ENCODE peak calls at places on chromosomes 3 and 15, in ten cellular contexts. V, J, X, A, K, H, I, R, Q and M are unnamed samples. For H3K9me3, the result is how much of the 10 kb centered on the place peaks cover.

GRCh38 chr3:127929818-127930217 is 14.8 kb downstream of the KBTBD12 start:
- DNase-seq in V (no peak), J (no peak), X (no peak), A (no peak), K (no peak), H (no peak), I (no peak), R (no peak), Q (no peak), M (no peak)

GRCh38 chr3:23633261-23633960 is 172.3 kb upstream of the UBE2E1 start:
- DNase-seq in V (no peak), J (no peak), X (no peak), A (no peak), K (no peak), H (no peak), I (no peak), R (no peak), Q (no peak), M (no peak)

GRCh38 chr3:143239026-143239425 is 119.5 kb downstream of the CHST2 start:
- DNase-seq in V (no peak), J (no peak), X (no peak), A (no peak), K (no peak), H (no peak), I (no peak), R (no peak), Q (no peak), M (no peak)

GRCh38 chr15:40048155-40048792 is 9.3 kb upstream of the SRP14 start:
- DNase-seq in V (no peak), J (peak), X (no peak), A (peak), K (no peak), H (no peak), I (no peak), R (no peak), Q (peak), M (no peak)

GRCh38 chr3:162586591-162586990 is 1090.0 kb downstream of the OTOL1 start:
- DNase-seq in V (no peak), J (no peak), X (no peak), A (peak), K (no peak), H (no peak), I (no peak), R (peak), Q (no peak), M (no peak)

GRCh38 chr3:51389423-51390183 is 1.5 kb upstream of the RBM15B start:
- DNase-seq in V (peak), J (no peak), X (peak), A (peak), K (peak), H (peak), I (peak), R (no peak), Q (peak), M (peak)

GRCh38 chr3:140816804-140817203 is 124.8 kb upstream of the SLC25A36 start:
- DNase-seq in V (no peak), J (no peak), X (no peak), A (no peak), K (no peak), H (no peak), I (no peak), R (no peak), Q (no peak), M (no peak)

GRCh38 chr3:108322352-108322751 is 26.0 kb downstream of the HHLA2 start:
- DNase-seq in V (no peak), J (no peak), X (no peak), A (no peak), K (no peak), H (no peak), I (no peak), R (no peak), Q (peak), M (no peak)

GRCh38 chr3:177807150-177807875 is 610.0 kb upstream of the TBL1XR1 start:
- DNase-seq in V (no peak), J (no peak), X (no peak), A (no peak), K (no peak), H (no peak), I (no peak), R (no peak), Q (no peak), M (no peak)

GRCh38 chr15:30033763-30034162 is 49.0 kb upstream of the GOLGA8J start:
- DNase-seq in V (no peak), J (no peak), X (no peak), A (no peak), K (no peak), H (no peak), I (no peak), R (no peak), Q (no peak), M (no peak)

GRCh38 chr3:111796566-111796965 is 62.5 kb upstream of the PHLDB2 start:
- DNase-seq in V (no peak), J (no peak), X (no peak), A (no peak), K (no peak), H (no peak), I (no peak), R (no peak), Q (no peak), M (no peak)

GRCh38 chr3:151075869-151076573 is 9.4 kb upstream of the MED12L start:
- DNase-seq in V (no peak), J (no peak), X (no peak), A (no peak), K (no peak), H (no peak), I (no peak), R (no peak), Q (no peak), M (no peak)

GRCh38 chr15:66108483-66109270 is 144.9 kb downstream of the MEGF11 start:
- DNase-seq in V (no peak), J (no peak), X (no peak), A (no peak), K (no peak), H (no peak), I (no peak), R (no peak), Q (no peak), M (peak)

GRCh38 chr3:15781131-15781530 is 16.6 kb downstream of the ANKRD28 start:
- DNase-seq in V (no peak), J (no peak), X (no peak), A (no peak), K (no peak), H (no peak), I (no peak), R (no peak), Q (no peak), M (no peak)

GRCh38 chr3:37910666-37911400 is 49.2 kb downstream of the CTDSPL start:
- DNase-seq in V (no peak), J (no peak), X (no peak), A (no peak), K (no peak), H (no peak), I (no peak), R (no peak), Q (no peak), M (no peak)

GRCh38 chr3:12884104-12884742 is 42.9 kb upstream of the RPL32 start:
- DNase-seq in V (peak), J (peak), X (no peak), A (peak), K (no peak), H (no peak), I (no peak), R (peak), Q (no peak), M (no peak)

GRCh38 chr3:4398120-4398740 is 68.8 kb downstream of the SUMF1 start:
- DNase-seq in V (no peak), J (no peak), X (no peak), A (no peak), K (no peak), H (no peak), I (no peak), R (no peak), Q (no peak), M (no peak)

GRCh38 chr3:56680054-56680453 is 3.0 kb downstream of the TASOR start:
- DNase-seq in V (no peak), J (no peak), X (no peak), A (no peak), K (no peak), H (no peak), I (no peak), R (no peak), Q (no peak), M (no peak)

GRCh38 chr3:10817506-10817905 is 1.5 kb downstream of the SLC6A11 start:
- DNase-seq in V (no peak), J (no peak), X (peak), A (no peak), K (no peak), H (no peak), I (no peak), R (no peak), Q (no peak), M (no peak)

GRCh38 chr3:60573494-60573893 is 677.8 kb downstream of the FHIT start:
- DNase-seq in V (no peak), J (no peak), X (no peak), A (no peak), K (no peak), H (no peak), I (no peak), R (peak), Q (no peak), M (no peak)

GRCh38 chr15:78341057-78341763 is 1.1 kb downstream of the CRABP1 start:
- DNase-seq in V (no peak), J (no peak), X (no peak), A (no peak), K (no peak), H (no peak), I (no peak), R (no peak), Q (no peak), M (no peak)

DNA sequence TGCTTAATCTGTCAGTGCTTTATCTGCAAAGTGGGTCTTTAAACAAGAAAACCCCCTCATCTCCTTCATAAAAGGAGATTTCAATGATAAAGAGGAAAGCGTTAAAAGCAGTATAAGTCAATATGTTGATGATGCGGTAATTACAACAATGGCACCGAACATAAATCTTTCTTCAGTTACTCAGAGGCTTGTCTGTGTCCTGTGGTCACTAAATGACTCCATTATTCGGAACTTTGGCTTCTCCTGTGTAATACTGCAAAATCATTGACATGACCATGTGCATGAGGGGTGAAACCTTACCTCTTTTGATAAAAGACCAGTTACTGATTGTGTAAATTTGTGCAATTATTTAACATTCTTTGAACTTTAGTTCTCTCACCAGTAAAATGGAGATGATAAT is 4.8 kb upstream of the USP3 start:
- DNase-seq in V (no peak), J (no peak), X (no peak), A (no peak), K (no peak), H (no peak), I (no peak), R (no peak), Q (no peak), M (no peak)
- H3K9me3 ChIP-seq in V (under half), J (under half), X (under half), A (under half), K (under half), H (under half), I (under half), R (under half), Q (under half), M (under half)

GRCh38 chr15:25249236-25250010 is 189.4 kb downstream of the UBE3A start:
- DNase-seq in V (peak), J (peak), X (no peak), A (no peak), K (no peak), H (no peak), I (peak), R (no peak), Q (no peak), M (peak)
- H3K9me3 ChIP-seq in V (under half), J (under half), X (half or more), A (under half), K (under half), H (under half), I (under half), R (half or more), Q (under half), M (under half)

GRCh38 chr15:19943515-19943914 is 598.1 kb downstream of the GOLGA6L6 start:
- DNase-seq in V (no peak), J (no peak), X (no peak), A (no peak), K (no peak), H (no peak), I (no peak), R (no peak), Q (no peak), M (no peak)
- H3K9me3 ChIP-seq in V (under half), J (under half), X (under half), A (under half), K (under half), H (under half), I (under half), R (under half), Q (under half), M (under half)

GRCh38 chr15:52790941-52791751 is 1.0 kb upstream of the ONECUT1 start:
- DNase-seq in V (no peak), J (no peak), X (no peak), A (no peak), K (peak), H (peak), I (no peak), R (no peak), Q (no peak), M (no peak)
- H3K9me3 ChIP-seq in V (under half), J (under half), X (under half), A (under half), K (under half), H (under half), I (under half), R (under half), Q (under half), M (under half)

DNA sequence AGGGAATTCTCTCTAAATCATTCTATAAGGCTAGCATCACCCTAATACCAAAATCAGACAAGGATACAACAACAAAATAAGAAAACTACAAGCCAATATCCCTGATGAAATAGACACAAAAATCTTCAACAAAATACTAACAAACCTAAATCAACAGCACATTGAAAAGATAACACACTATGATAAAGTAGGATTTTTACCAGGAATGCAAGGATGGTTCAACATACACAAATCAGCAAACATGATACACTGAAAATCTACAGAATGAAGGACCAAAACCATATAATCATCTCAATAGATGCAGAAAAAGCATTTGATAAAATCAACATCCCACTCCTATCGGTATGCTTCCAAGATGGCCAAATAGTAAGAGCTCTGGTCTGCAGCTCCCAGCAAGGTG is 39.5 kb downstream of the ALDH1A2 start:
- DNase-seq in V (no peak), J (no peak), X (no peak), A (no peak), K (no peak), H (no peak), I (no peak), R (no peak), Q (no peak), M (no peak)
- H3K9me3 ChIP-seq in V (under half), J (under half), X (under half), A (under half), K (under half), H (under half), I (under half), R (under half), Q (under half), M (under half)

DNA sequence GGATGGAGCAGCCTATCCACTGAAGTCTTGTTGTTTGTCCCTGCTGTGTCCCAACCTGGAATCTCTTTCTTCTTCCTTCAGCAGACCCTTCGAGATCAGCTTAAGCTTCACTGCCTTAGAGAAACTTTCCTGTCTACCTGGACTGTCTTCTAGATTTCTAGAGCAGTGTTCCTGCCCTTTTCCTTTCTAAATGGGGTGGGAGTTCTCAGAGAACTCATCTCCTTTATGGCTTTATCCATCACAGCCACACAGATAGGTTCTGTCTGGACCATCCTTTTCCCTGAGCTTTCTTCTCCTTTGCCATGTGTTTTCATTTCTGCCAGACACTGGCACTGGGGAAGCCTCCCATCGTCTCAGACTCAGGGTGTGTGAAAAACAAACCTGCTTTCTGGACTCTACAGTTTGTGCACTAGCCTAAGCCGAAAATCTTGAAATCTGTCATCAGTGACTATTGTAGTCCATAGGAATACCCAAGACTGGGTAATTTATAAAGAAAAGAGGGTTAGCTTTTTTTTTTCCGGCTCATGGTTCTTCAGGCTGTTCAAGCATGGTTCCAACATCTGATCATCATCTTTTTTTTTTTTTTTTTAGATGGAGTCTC is 177.5 kb downstream of the PGPEP1L start:
- DNase-seq in V (no peak), J (no peak), X (no peak), A (no peak), K (no peak), H (no peak), I (no peak), R (no peak), Q (no peak), M (no peak)
- H3K9me3 ChIP-seq in V (under half), J (under half), X (under half), A (under half), K (under half), H (under half), I (under half), R (half or more), Q (under half), M (under half)

GRCh38 chr3:25495304-25495703 is 67.2 kb downstream of the RARB start:
- DNase-seq in V (no peak), J (no peak), X (no peak), A (no peak), K (no peak), H (no peak), I (no peak), R (no peak), Q (no peak), M (no peak)
- H3K9me3 ChIP-seq in V (under half), J (under half), X (under half), A (under half), K (under half), H (under half), I (under half), R (under half), Q (under half), M (under half)

GRCh38 chr15:91488452-91488851 is 365.1 kb upstream of the SLCO3A1 start:
- DNase-seq in V (no peak), J (no peak), X (no peak), A (no peak), K (no peak), H (no peak), I (no peak), R (no peak), Q (no peak), M (no peak)

GRCh38 chr15:91491131-91491950 is 362.2 kb upstream of the SLCO3A1 start:
- DNase-seq in V (no peak), J (no peak), X (no peak), A (no peak), K (no peak), H (no peak), I (no peak), R (no peak), Q (no peak), M (no peak)

DNA sequence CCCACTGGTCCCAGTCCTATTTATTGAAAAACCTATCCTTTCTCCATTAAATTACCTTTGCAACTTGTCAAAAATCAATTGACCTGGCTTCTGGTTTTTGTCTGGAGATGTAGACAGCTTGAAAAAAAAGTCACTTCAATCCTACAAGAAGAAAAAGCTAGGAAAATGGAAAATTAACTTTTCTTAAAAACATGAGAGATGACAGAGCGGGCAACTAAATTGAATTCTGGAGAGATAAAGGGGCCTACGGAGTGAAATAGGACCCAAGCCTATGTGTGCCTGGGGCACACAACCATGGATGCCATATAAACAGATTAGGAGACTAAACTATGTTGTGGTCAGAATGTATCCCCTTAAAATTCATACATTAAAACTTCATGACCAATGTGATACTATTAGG is 363.3 kb upstream of the SLCO3A1 start:
- DNase-seq in V (no peak), J (no peak), X (no peak), A (no peak), K (no peak), H (no peak), I (no peak), R (no peak), Q (no peak), M (no peak)
- H3K9me3 ChIP-seq in V (under half), J (under half), X (under half), A (under half), K (under half), H (under half), I (under half), R (under half), Q (under half), M (under half)